ENCODE peak calls at places on chromosomes 13 and 19, in eight cellular contexts. S is LoVo; C is T follicular helper cell; E is breast epithelium; D is T-helper 9 cell; B is activated naive CD4-positive, alpha-beta T cell treated with anti-CD3 and anti-CD28 coated beads, Interleukin-2, amount 10 ng/mL, durations not matched to agents 7 days and 5 days; Y is ELF-1; J is central memory CD8-positive, alpha-beta T cell. K is an unnamed sample.
A peak's percentile ranks its signal among the peaks of the same experiment; 100 is the strongest.

GRCh38 chr19:5107432-5108122 is 138.7 kb downstream of the KDM4B start:
- DNase-seq in C (no peak), D (no peak), S (no peak), Y (no peak), E (no peak), B (no peak), J (no peak), K (no peak)

GRCh38 chr19:48442116-48443035 is 3.4 kb upstream of the GRWD1 start:
- DNase-seq in S (no peak), B (no peak), E (no peak), J (no peak), C (no peak), D (no peak), Y (no peak), K (no peak)

GRCh38 chr13:20418953-20419352 is 106.7 kb downstream of the CRYL1 start:
- DNase-seq in B (no peak), J (no peak), C (no peak), S (no peak), E (no peak), D (no peak), Y (no peak), K (no peak)

GRCh38 chr19:52963229-52963760 is 614 bp upstream of the ZNF816 start:
- DNase-seq in J (no peak), Y (no peak), D (no peak), E (no peak), S (peak; percentile 6), B (peak; percentile 22), C (no peak), K (peak; percentile 63)

GRCh38 chr13:97212540-97213146 is 9.5 kb upstream of the MBNL2 start:
- DNase-seq in S (peak; percentile 28), B (no peak), E (no peak), Y (no peak), J (no peak), C (no peak), D (no peak), K (no peak)

GRCh38 chr19:38912600-38913514 is 871 bp upstream of the CCER2 start:
- DNase-seq in Y (no peak), E (no peak), S (no peak), B (no peak), J (no peak), D (no peak), C (no peak), K (no peak)

GRCh38 chr13:108957369-108958012 is 328.1 kb downstream of the MYO16 start:
- DNase-seq in D (no peak), S (peak; percentile 59), B (no peak), C (no peak), Y (no peak), E (no peak), J (no peak), K (no peak)

GRCh38 chr13:35256459-35257148 is 219.9 kb downstream of the MAB21L1 start:
- DNase-seq in B (no peak), J (no peak), E (no peak), C (no peak), Y (no peak), D (no peak), S (no peak), K (peak; percentile 26)

GRCh38 chr13:86741762-86742285 is 929.3 kb upstream of the SLITRK5 start:
- DNase-seq in S (no peak), D (no peak), J (no peak), E (no peak), B (no peak), Y (no peak), C (no peak), K (no peak)

GRCh38 chr13:50080158-50080855 is 65.1 kb downstream of the KCNRG start:
- DNase-seq in E (no peak), S (peak; percentile 35), D (peak; percentile 23), J (peak; percentile 15), Y (peak; percentile 34), B (peak; percentile 52), C (peak; percentile 6), K (peak; percentile 53)

GRCh38 chr13:97224544-97225324 is 2.6 kb downstream of the MBNL2 start:
- DNase-seq in E (peak; percentile 68), B (no peak), J (no peak), C (no peak), Y (peak; percentile 19), S (no peak), D (peak; percentile 26), K (no peak)

GRCh38 chr13:30796132-30796832 is 60.9 kb downstream of the ALOX5AP start:
- DNase-seq in Y (no peak), D (no peak), C (no peak), J (no peak), S (peak; percentile 7), E (peak; percentile 68), B (peak; percentile 36), K (no peak)

GRCh38 chr19:9107375-9107774 is at the start of gene OR7G2:
- DNase-seq in D (no peak), B (no peak), J (no peak), C (no peak), Y (no peak), E (no peak), S (no peak), K (no peak)

GRCh38 chr13:111513766-111514611 is 193.5 kb downstream of the TEX29 start:
- DNase-seq in J (no peak), Y (no peak), C (no peak), B (no peak), E (no peak), D (no peak), S (no peak), K (no peak)

GRCh38 chr19:885536-886224 is 7.3 kb downstream of the MED16 start:
- DNase-seq in S (no peak), B (no peak), E (no peak), C (no peak), J (no peak), Y (no peak), D (no peak), K (no peak)

GRCh38 chr13:102361113-102361512 is 40.7 kb downstream of the FGF14 start:
- DNase-seq in S (no peak), D (no peak), C (no peak), J (no peak), E (no peak), B (no peak), Y (no peak), K (no peak)

GRCh38 chr19:10167459-10167858 is 27.3 kb downstream of the DNMT1 start:
- DNase-seq in D (no peak), J (no peak), E (no peak), Y (no peak), S (no peak), C (no peak), B (no peak), K (no peak)

GRCh38 chr13:61664821-61665705 is 249.4 kb upstream of the PCDH20 start:
- DNase-seq in J (no peak), B (no peak), D (no peak), C (no peak), Y (no peak), S (peak; percentile 35), E (no peak), K (peak; percentile 46)

GRCh38 chr19:48246101-48246500 is 9.6 kb downstream of the CARD8 start:
- DNase-seq in S (no peak), J (no peak), B (no peak), D (no peak), E (no peak), C (no peak), Y (no peak), K (no peak)

GRCh38 chr19:14516746-14517438 is 1.3 kb downstream of the DNAJB1 start:
- DNase-seq in C (no peak), J (no peak), E (no peak), S (no peak), B (peak; percentile 49), Y (no peak), D (no peak), K (no peak)

GRCh38 chr13:49516467-49516866 is 20.7 kb downstream of the PHF11 start:
- DNase-seq in Y (no peak), J (no peak), B (no peak), D (no peak), S (no peak), E (no peak), C (no peak), K (no peak)

GRCh38 chr19:35225951-35226350 is 2.6 kb downstream of the FAM187B start:
- DNase-seq in J (no peak), C (no peak), D (no peak), S (no peak), E (no peak), Y (no peak), B (no peak), K (peak; percentile 31)